ENCODE peak calls at places on chromosomes 7 and 10, in four cellular contexts. I, P, Z and D are unnamed samples.

GRCh38 chr10:31645786-31646185 is 282.8 kb downstream of the ARHGAP12 start:
- DNase-seq in I (no peak), P (no peak), Z (no peak), D (no peak)

GRCh38 chr7:129247087-129247486 is 22.3 kb downstream of the AHCYL2 start:
- DNase-seq in I (no peak), P (no peak), Z (no peak), D (no peak)

GRCh38 chr7:137877301-137877700 is 30.5 kb upstream of the DGKI start:
- DNase-seq in I (no peak), P (no peak), Z (no peak), D (no peak)

GRCh38 chr7:41693150-41693997 is 9.5 kb downstream of the INHBA start:
- DNase-seq in I (no peak), P (no peak), Z (no peak), D (no peak)

GRCh38 chr7:52956379-52956915 is 79.0 kb upstream of the POM121L12 start:
- DNase-seq in I (no peak), P (no peak), Z (peak), D (no peak)

GRCh38 chr10:35946556-35946955 is 304.5 kb upstream of the FZD8 start:
- DNase-seq in I (no peak), P (peak), Z (no peak), D (no peak)

GRCh38 chr10:130709415-130709814 is 573.2 kb downstream of the GLRX3 start:
- DNase-seq in I (no peak), P (no peak), Z (no peak), D (no peak)

GRCh38 chr7:25894002-25894901 is 257.7 kb upstream of the NFE2L3 start:
- DNase-seq in I (no peak), P (no peak), Z (no peak), D (peak)

GRCh38 chr7:3164363-3164762 is 120.7 kb upstream of the CARD11 start:
- DNase-seq in I (no peak), P (no peak), Z (no peak), D (no peak)

GRCh38 chr10:3784510-3785250 is at the start of gene KLF6:
- DNase-seq in I (no peak), P (no peak), Z (no peak), D (peak)

GRCh38 chr7:81641873-81642272 is 128.0 kb downstream of the HGF start:
- DNase-seq in I (no peak), P (no peak), Z (no peak), D (no peak)

GRCh38 chr10:62080905-62081304 is 179.4 kb downstream of the ARID5B start:
- DNase-seq in I (no peak), P (no peak), Z (no peak), D (no peak)

GRCh38 chr10:100996678-100997363 is 2.8 kb upstream of the LZTS2 start:
- DNase-seq in I (no peak), P (no peak), Z (peak), D (peak)

GRCh38 chr7:17123020-17123419 is 175.4 kb upstream of the AHR start:
- DNase-seq in I (peak), P (peak), Z (no peak), D (no peak)

GRCh38 chr10:101718681-101719275 is 23.8 kb upstream of the FBXW4 start:
- DNase-seq in I (no peak), P (no peak), Z (no peak), D (no peak)

GRCh38 chr7:73647725-73648592 is 19.7 kb upstream of the VPS37D start:
- DNase-seq in I (no peak), P (no peak), Z (peak), D (peak)

GRCh38 chr10:62885656-62886461 is 69.7 kb upstream of the EGR2 start:
- DNase-seq in I (peak), P (no peak), Z (no peak), D (no peak)

GRCh38 chr10:71587941-71588573 is 131.5 kb downstream of the C10orf105 start:
- DNase-seq in I (no peak), P (no peak), Z (no peak), D (no peak)

GRCh38 chr10:92593553-92594046 is 670 bp downstream of the KIF11 start:
- DNase-seq in I (no peak), P (no peak), Z (no peak), D (no peak)

GRCh38 chr7:117673839-117674238 is 194.0 kb downstream of the CFTR start:
- DNase-seq in I (no peak), P (no peak), Z (peak), D (no peak)

GRCh38 chr7:28135296-28135695 is 45.3 kb downstream of the JAZF1 start:
- DNase-seq in I (no peak), P (no peak), Z (no peak), D (no peak)

GRCh38 chr10:94314913-94315545 is 47.7 kb downstream of the NOC3L start:
- DNase-seq in I (no peak), P (no peak), Z (no peak), D (no peak)

GRCh38 chr7:157633465-157634185 is 296.8 kb downstream of the DNAJB6 start:
- DNase-seq in I (no peak), P (no peak), Z (no peak), D (no peak)

GRCh38 chr7:23022258-23022745 is 8.4 kb upstream of the HYCC1 start:
- DNase-seq in I (peak), P (peak), Z (no peak), D (no peak)